ENCODE peak calls at places on chromosomes 3 and 15, in seven cellular contexts. W is endothelial cell of umbilical vein, V is esophagus muscularis mucosa, Y is esophagus squamous epithelium, I is sigmoid colon, U is HCT116, R is right lobe of liver. J is an unnamed sample.
A peak's percentile ranks its signal among the peaks of the same experiment; 100 is the strongest.

GRCh38 chr3:61008168-61008737 is 243.0 kb downstream of the FHIT start:
- DNase-seq in W (no peak), V (no peak), Y (no peak), I (no peak), U (no peak), R (no peak), J (no peak)

GRCh38 chr3:30751610-30752299 is 142.7 kb downstream of the GADL1 start:
- DNase-seq in W (peak; percentile 78), V (no peak), Y (no peak), I (no peak), U (peak; percentile 15), R (no peak), J (no peak)

GRCh38 chr3:172447611-172448579 is at the start of gene GHSR:
- DNase-seq in W (no peak), V (no peak), Y (no peak), I (no peak), U (no peak), R (no peak), J (peak; percentile 43)

GRCh38 chr3:141557961-141558706 is 71.3 kb downstream of the RASA2 start:
- DNase-seq in W (no peak), V (no peak), Y (no peak), I (no peak), U (no peak), R (no peak), J (no peak)

GRCh38 chr3:102510663-102511062 is 75.8 kb downstream of the ZPLD1 start:
- DNase-seq in W (no peak), V (no peak), Y (no peak), I (no peak), U (no peak), R (no peak), J (no peak)

GRCh38 chr3:18891641-18892040 is 256.7 kb upstream of the KCNH8 start:
- DNase-seq in W (no peak), V (no peak), Y (no peak), I (no peak), U (no peak), R (no peak), J (no peak)

GRCh38 chr15:66483131-66483566 is 14.4 kb downstream of the SNAPC5 start:
- DNase-seq in W (no peak), V (no peak), Y (no peak), I (no peak), U (no peak), R (peak; percentile 86), J (no peak)

GRCh38 chr3:45567730-45568172 is 26.8 kb upstream of the LIMD1 start:
- DNase-seq in W (no peak), V (no peak), Y (no peak), I (peak; percentile 59), U (no peak), R (no peak), J (peak; percentile 64)

GRCh38 chr3:40470706-40471105 is 6.2 kb upstream of the ZNF619 start:
- DNase-seq in W (no peak), V (no peak), Y (no peak), I (no peak), U (no peak), R (no peak), J (no peak)

GRCh38 chr15:76057332-76058000 is 2.3 kb upstream of the TMEM266 start:
- DNase-seq in W (peak; percentile 49), V (no peak), Y (no peak), I (no peak), U (no peak), R (no peak), J (peak; percentile 55)

GRCh38 chr3:60636846-60637245 is 614.4 kb downstream of the FHIT start:
- DNase-seq in W (no peak), V (no peak), Y (no peak), I (no peak), U (no peak), R (no peak), J (no peak)

GRCh38 chr3:26271848-26272247 is 350.7 kb upstream of the LRRC3B start:
- DNase-seq in W (no peak), V (no peak), Y (no peak), I (no peak), U (no peak), R (no peak), J (no peak)

GRCh38 chr15:81281925-81282895 is 41.7 kb downstream of the STARD5 start:
- DNase-seq in W (no peak), V (no peak), Y (no peak), I (no peak), U (no peak), R (no peak), J (peak; percentile 11)

GRCh38 chr3:110758208-110758607 is 313.4 kb upstream of the NECTIN3 start:
- DNase-seq in W (no peak), V (no peak), Y (no peak), I (no peak), U (no peak), R (no peak), J (no peak)

GRCh38 chr3:67540198-67540894 is 114.1 kb downstream of the SUCLG2 start:
- DNase-seq in W (no peak), V (no peak), Y (no peak), I (no peak), U (no peak), R (peak; percentile 35), J (no peak)

GRCh38 chr3:89172150-89172549 is 64.7 kb downstream of the EPHA3 start:
- DNase-seq in W (no peak), V (no peak), Y (no peak), I (no peak), U (no peak), R (no peak), J (no peak)

GRCh38 chr3:16828815-16829214 is 55.9 kb upstream of the PLCL2 start:
- DNase-seq in W (peak; percentile 80), V (peak; percentile 24), Y (no peak), I (no peak), U (peak; percentile 55), R (peak; percentile 28), J (peak; percentile 56)

GRCh38 chr15:88401972-88402656 is 65.1 kb downstream of the MRPL46 start:
- DNase-seq in W (no peak), V (peak; percentile 90), Y (no peak), I (no peak), U (no peak), R (no peak), J (peak; percentile 17)

GRCh38 chr15:51731549-51732267 is 5.7 kb downstream of the LYSMD2 start:
- DNase-seq in W (no peak), V (peak; percentile 80), Y (no peak), I (no peak), U (no peak), R (peak; percentile 39), J (no peak)

GRCh38 chr3:123286308-123287023 is 84.7 kb downstream of the SEC22A start:
- DNase-seq in W (peak; percentile 52), V (peak; percentile 87), Y (no peak), I (peak; percentile 57), U (peak; percentile 31), R (no peak), J (no peak)

GRCh38 chr3:188797045-188797444 is 374.7 kb upstream of the TPRG1 start:
- DNase-seq in W (no peak), V (no peak), Y (no peak), I (no peak), U (no peak), R (no peak), J (no peak)

GRCh38 chr3:188792788-188793187 is 379.0 kb upstream of the TPRG1 start:
- DNase-seq in W (no peak), V (no peak), Y (no peak), I (no peak), U (no peak), R (no peak), J (no peak)

GRCh38 chr3:188801393-188801792 is 370.4 kb upstream of the TPRG1 start:
- DNase-seq in W (no peak), V (no peak), Y (no peak), I (no peak), U (no peak), R (no peak), J (no peak)

GRCh38 chr3:188796122-188796631 is 375.6 kb upstream of the TPRG1 start:
- DNase-seq in W (peak; percentile 52), V (no peak), Y (no peak), I (no peak), U (no peak), R (no peak), J (peak; percentile 50)
- TF ChIP-seq POLR2A in W (no peak), V (no peak), Y (no peak), I (no peak), U (no peak), R (no peak), J (no peak)

DNA sequence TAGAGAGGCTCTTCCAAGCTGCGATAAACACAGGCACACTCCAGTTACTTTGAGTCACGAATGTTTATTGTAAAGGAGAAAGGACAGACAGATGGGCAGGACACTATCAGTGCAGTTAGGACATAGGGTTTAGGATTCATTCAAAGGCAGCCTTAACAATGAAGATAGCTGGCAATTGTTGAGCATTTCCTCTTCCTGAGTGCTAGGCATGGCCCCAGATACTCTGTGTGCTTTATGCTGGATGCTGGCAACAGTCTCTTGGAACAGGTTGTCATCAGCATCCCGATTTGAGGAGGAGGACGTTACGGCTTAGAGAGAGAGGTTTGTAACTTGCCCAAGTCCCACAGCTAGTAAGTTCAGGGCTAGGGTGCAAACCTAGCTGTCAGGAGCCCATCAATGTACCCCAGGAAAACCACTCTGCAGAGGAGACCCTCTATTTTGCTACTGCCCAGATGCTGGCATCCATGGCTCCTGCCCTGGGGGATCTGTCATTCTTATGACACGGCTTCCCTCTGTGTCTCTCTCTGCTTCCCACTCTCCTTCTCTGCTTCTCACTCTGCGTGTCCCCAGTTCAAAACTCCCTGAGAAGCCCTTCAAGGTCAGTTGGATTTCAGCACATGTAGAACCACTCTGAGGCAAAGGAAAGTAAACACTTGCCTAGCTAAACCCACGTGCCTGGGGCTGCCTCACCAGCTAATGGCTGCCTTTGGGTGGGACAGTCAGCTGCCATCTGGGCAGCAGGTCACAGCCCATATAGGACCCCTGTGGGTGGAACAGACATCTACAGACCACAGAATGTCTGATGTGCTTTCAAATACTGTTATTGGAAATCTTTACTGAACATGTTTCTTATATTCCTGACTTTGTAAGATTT is 29.2 kb upstream of the SLCO2A1 start:
- DNase-seq in W (no peak), V (no peak), Y (no peak), I (no peak), U (no peak), R (no peak), J (no peak)
- H3K4me1 ChIP-seq in W (no peaks in the 10 kb centered on the region), V (peaks cover 13% of the 10 kb centered on the region), Y (peaks cover 3% of the 10 kb centered on the region), I (no peaks in the 10 kb centered on the region), U (peaks cover 7% of the 10 kb centered on the region), R (no peaks in the 10 kb centered on the region), J (peaks cover 40% of the 10 kb centered on the region)

DNA sequence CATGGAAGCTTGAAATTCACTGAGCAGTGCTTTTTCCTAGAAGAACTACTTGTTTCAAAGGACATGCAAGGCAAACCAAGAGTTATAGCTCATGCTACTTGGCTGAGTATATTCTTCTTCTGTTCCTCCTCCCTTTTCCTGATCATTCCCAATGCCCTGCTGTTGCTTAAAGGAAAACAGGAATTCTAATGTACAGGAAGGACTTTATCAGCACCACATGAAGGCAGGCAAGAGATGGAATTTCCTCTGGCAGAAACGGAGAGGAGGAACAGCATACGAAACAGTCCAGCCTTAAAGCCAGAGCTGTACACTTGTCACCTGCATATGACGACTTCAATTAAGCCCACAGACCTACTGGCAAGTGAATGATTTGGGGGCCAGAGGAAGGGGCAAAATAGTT is 15.7 kb downstream of the MEIS2 start:
- DNase-seq in W (peak; percentile 94), V (no peak), Y (no peak), I (no peak), U (no peak), R (no peak), J (no peak)
- H3K36me3 ChIP-seq in W (peaks cover 10% of the 10 kb centered on the region), V (no peaks in the 10 kb centered on the region), Y (no peaks in the 10 kb centered on the region), I (no peaks in the 10 kb centered on the region), U (no peaks in the 10 kb centered on the region), R (peaks cover 7% of the 10 kb centered on the region), J (no peaks in the 10 kb centered on the region)

GRCh38 chr3:9915252-9916141 is 1.4 kb upstream of the IL17RC start:
- DNase-seq in W (peak; percentile 50), V (no peak), Y (no peak), I (peak; percentile 91), U (no peak), R (peak; percentile 76), J (peak; percentile 79)
- TF ChIP-seq POLR2A in W (peak; percentile 29), V (no peak), Y (peak; percentile 15), I (peak; percentile 41), U (no peak), R (peak; percentile 22), J (peak; percentile 25)

GRCh38 chr15:41774062-41774872 is at the start of gene MAPKBP1:
- DNase-seq in W (peak; percentile 99), V (peak; percentile 99), Y (peak; percentile 82), I (peak; percentile 98), U (peak; percentile 95), R (peak; percentile 98), J (peak; percentile 97)
- H3K4me1 ChIP-seq in W (peaks cover 54% of the 10 kb centered on the region), V (peaks cover 64% of the 10 kb centered on the region), Y (peaks cover 44% of the 10 kb centered on the region), I (peaks cover 40% of the 10 kb centered on the region), U (peaks cover 31% of the 10 kb centered on the region), R (no peaks in the 10 kb centered on the region), J (peaks cover 34% of the 10 kb centered on the region)

J was measured in Peyer's patch.